ENCODE peak calls at places on chromosomes 12 and 14, in seven cellular contexts. V, U, E, F, S, N and B are unnamed samples.

GRCh38 chr14:72812292-72812851 is 81.5 kb downstream of the DPF3 start:
- DNase-seq in V (no peak), U (no peak), E (no peak), F (no peak), S (no peak), N (no peak), B (peak; percentile 61)

GRCh38 chr14:68651075-68651474 is 141.8 kb downstream of the ZFP36L1 start:
- DNase-seq in V (no peak), U (no peak), E (no peak), F (no peak), S (no peak), N (peak; percentile 17), B (no peak)

GRCh38 chr14:55077155-55077554 is 25.7 kb downstream of the MAPK1IP1L start:
- DNase-seq in V (no peak), U (no peak), E (no peak), F (no peak), S (no peak), N (no peak), B (no peak)

GRCh38 chr14:102849522-102850379 is 72.5 kb downstream of the TRAF3 start:
- DNase-seq in V (no peak), U (no peak), E (no peak), F (peak; percentile 78), S (no peak), N (no peak), B (no peak)

GRCh38 chr14:94542111-94542810 is 19.0 kb upstream of the SERPINA4 start:
- DNase-seq in V (no peak), U (no peak), E (no peak), F (no peak), S (peak; percentile 60), N (peak; percentile 23), B (no peak)

GRCh38 chr14:73758392-73759182 is 44.4 kb upstream of the PNMA1 start:
- DNase-seq in V (peak; percentile 82), U (peak; percentile 55), E (peak; percentile 67), F (peak; percentile 91), S (no peak), N (peak; percentile 87), B (peak; percentile 89)

GRCh38 chr14:64195194-64195593 is 99.0 kb downstream of the ESR2 start:
- DNase-seq in V (no peak), U (no peak), E (no peak), F (no peak), S (no peak), N (no peak), B (no peak)

GRCh38 chr14:68027276-68027675 is 207.7 kb downstream of the RAD51B start:
- DNase-seq in V (no peak), U (no peak), E (no peak), F (no peak), S (no peak), N (no peak), B (no peak)

GRCh38 chr12:101777476-101777875 is 38.2 kb upstream of the SYCP3 start:
- DNase-seq in V (no peak), U (no peak), E (no peak), F (no peak), S (no peak), N (no peak), B (no peak)

GRCh38 chr12:113103756-113104450 is 31.7 kb downstream of the RASAL1 start:
- DNase-seq in V (no peak), U (peak; percentile 27), E (peak; percentile 49), F (peak; percentile 82), S (no peak), N (no peak), B (peak; percentile 94)

GRCh38 chr14:96016761-96017160 is 22.4 kb upstream of the C14orf132 start:
- DNase-seq in V (no peak), U (no peak), E (no peak), F (no peak), S (no peak), N (no peak), B (no peak)

GRCh38 chr12:32661706-32662105 is 17.4 kb upstream of the DNM1L start:
- DNase-seq in V (no peak), U (no peak), E (no peak), F (no peak), S (no peak), N (no peak), B (no peak)

GRCh38 chr14:50670196-50670875 is 2.2 kb upstream of the SAV1 start:
- DNase-seq in V (no peak), U (no peak), E (no peak), F (no peak), S (no peak), N (no peak), B (peak; percentile 55)

GRCh38 chr12:92570056-92570753 is 132.6 kb upstream of the PLEKHG7 start:
- DNase-seq in V (no peak), U (peak; percentile 12), E (peak; percentile 34), F (peak; percentile 86), S (peak; percentile 22), N (peak; percentile 90), B (peak; percentile 48)

GRCh38 chr12:16602412-16602811 is 3.5 kb downstream of the LMO3 start:
- DNase-seq in V (no peak), U (no peak), E (no peak), F (no peak), S (no peak), N (no peak), B (no peak)

GRCh38 chr14:61080591-61081010 is 99.6 kb downstream of the SLC38A6 start:
- DNase-seq in V (no peak), U (no peak), E (no peak), F (peak; percentile 66), S (no peak), N (no peak), B (peak; percentile 39)

GRCh38 chr12:13961983-13962382 is 19.4 kb downstream of the GRIN2B start:
- DNase-seq in V (no peak), U (no peak), E (no peak), F (no peak), S (no peak), N (no peak), B (no peak)

GRCh38 chr12:47988073-47989022 is 15.9 kb downstream of the COL2A1 start:
- DNase-seq in V (no peak), U (no peak), E (no peak), F (peak; percentile 34), S (no peak), N (no peak), B (peak; percentile 63)

GRCh38 chr14:60657609-60657983 is 8.3 kb upstream of the SIX1 start:
- DNase-seq in V (peak; percentile 72), U (no peak), E (no peak), F (no peak), S (no peak), N (no peak), B (peak; percentile 46)

GRCh38 chr12:26523708-26524150 is 309.3 kb downstream of the ITPR2 start:
- DNase-seq in V (no peak), U (no peak), E (no peak), F (peak; percentile 93), S (no peak), N (peak; percentile 99), B (no peak)

GRCh38 chr12:53219116-53219955 is 12.3 kb upstream of the ITGB7 start:
- DNase-seq in V (no peak), U (peak; percentile 16), E (peak; percentile 52), F (no peak), S (no peak), N (no peak), B (peak; percentile 29)

GRCh38 chr12:42935756-42936155 is 346.2 kb upstream of the PRICKLE1 start:
- DNase-seq in V (no peak), U (no peak), E (no peak), F (no peak), S (no peak), N (no peak), B (no peak)

GRCh38 chr12:122064780-122065588 is 13.6 kb upstream of the MLXIP start:
- DNase-seq in V (no peak), U (no peak), E (no peak), F (no peak), S (peak; percentile 72), N (peak; percentile 67), B (peak; percentile 86)

GRCh38 chr12:4812621-4813327 is 92.6 kb downstream of the GALNT8 start:
- DNase-seq in V (no peak), U (no peak), E (no peak), F (no peak), S (no peak), N (no peak), B (no peak)

GRCh38 chr12:19515179-19515578 is 75.9 kb downstream of the AEBP2 start:
- DNase-seq in V (no peak), U (no peak), E (no peak), F (no peak), S (no peak), N (no peak), B (no peak)